ENCODE peak calls at places on chromosomes 3 and 15, in seven cellular contexts. B is right lobe of liver; W is Right ventricle myocardium superior; H is activated naive CD8-positive, alpha-beta T cell treated with anti-CD3 and anti-CD28 coated beads, Interleukin-2, amount 10 ng/mL, durations not matched to agents 7 days and 5 days; X is lower lobe of right lung; A is mucosa of descending colon; P is CD8-positive, alpha-beta T cell. L is an unnamed sample.
A peak's percentile ranks its signal among the peaks of the same experiment; 100 is the strongest.

GRCh38 chr3:192831801-192832347 is 85.8 kb downstream of the MB21D2 start:
- ATAC-seq in A (no peak), P (no peak), H (no peak), W (no peak), X (no peak), B (no peak), L (no peak)

GRCh38 chr15:96412045-96412918 is 81.8 kb downstream of the NR2F2 start:
- ATAC-seq in W (no peak), B (no peak), P (no peak), H (no peak), A (no peak), X (no peak), L (no peak)

GRCh38 chr3:95923496-95924210 is 890.7 kb upstream of the EPHA6 start:
- ATAC-seq in B (peak; percentile 28), W (peak; percentile 91), X (peak; percentile 78), P (no peak), A (peak; percentile 59), H (no peak), L (no peak)

GRCh38 chr3:143972155-143972494 is 502 bp downstream of the DIPK2A start:
- ATAC-seq in B (peak; percentile 11), W (peak; percentile 9), X (no peak), H (peak; percentile 12), A (no peak), P (no peak), L (peak; percentile 24)

GRCh38 chr3:188446014-188446413 is 292.1 kb downstream of the LPP start:
- ATAC-seq in H (no peak), W (no peak), X (no peak), B (no peak), P (no peak), A (no peak), L (peak; percentile 11)

GRCh38 chr3:76873509-76874242 is 166.2 kb upstream of the ROBO2 start:
- ATAC-seq in A (no peak), X (no peak), B (peak; percentile 78), W (no peak), H (no peak), P (no peak), L (no peak)

GRCh38 chr15:58696740-58697139 is 52.8 kb downstream of the ADAM10 start:
- ATAC-seq in X (peak; percentile 29), W (no peak), P (no peak), A (no peak), H (no peak), B (no peak), L (no peak)

GRCh38 chr3:172634948-172635347 is 75.9 kb downstream of the NCEH1 start:
- ATAC-seq in A (no peak), B (no peak), X (no peak), H (no peak), W (peak; percentile 57), P (no peak), L (no peak)

GRCh38 chr15:100131321-100132224 is 210.2 kb downstream of the ADAMTS17 start:
- ATAC-seq in B (peak; percentile 79), W (peak; percentile 90), A (peak; percentile 67), P (peak; percentile 38), X (peak; percentile 82), H (no peak), L (no peak)

GRCh38 chr15:59997070-59997701 is 6.9 kb upstream of the FOXB1 start:
- ATAC-seq in B (peak; percentile 27), X (no peak), A (peak; percentile 66), W (no peak), P (peak; percentile 81), H (peak; percentile 89), L (peak; percentile 35)

GRCh38 chr3:145094355-145094941 is 1066.5 kb downstream of the PLOD2 start:
- ATAC-seq in P (no peak), X (peak; percentile 66), W (peak; percentile 60), H (no peak), B (peak; percentile 33), A (no peak), L (no peak)

GRCh38 chr15:80673561-80674244 is 21.4 kb upstream of the ABHD17C start:
- ATAC-seq in P (no peak), X (no peak), W (no peak), H (no peak), B (no peak), A (no peak), L (no peak)

GRCh38 chr15:90664650-90665287 is 52.4 kb upstream of the BLM start:
- ATAC-seq in W (peak; percentile 79), H (no peak), B (peak; percentile 65), P (no peak), X (peak; percentile 69), A (peak; percentile 58), L (peak; percentile 27)

GRCh38 chr15:76168237-76168984 is 108.6 kb downstream of the TMEM266 start:
- ATAC-seq in P (no peak), W (no peak), H (no peak), A (no peak), X (no peak), B (no peak), L (peak; percentile 17)

GRCh38 chr15:89780601-89781000 is 4.5 kb downstream of the MESP2 start:
- ATAC-seq in H (no peak), X (no peak), A (peak; percentile 9), W (no peak), B (no peak), P (no peak), L (no peak)

GRCh38 chr3:34038131-34038530 is 239.7 kb downstream of the PDCD6IP start:
- ATAC-seq in A (no peak), H (no peak), W (no peak), X (no peak), P (no peak), B (no peak), L (no peak)

GRCh38 chr15:68620721-68621528 is 42.1 kb downstream of the CORO2B start:
- ATAC-seq in P (no peak), A (peak; percentile 67), H (no peak), X (peak; percentile 77), B (peak; percentile 86), W (peak; percentile 86), L (peak; percentile 51)

GRCh38 chr3:122745365-122746021 is 48.1 kb downstream of the HSPBAP1 start:
- ATAC-seq in W (no peak), X (no peak), A (no peak), B (no peak), P (no peak), H (no peak), L (peak; percentile 78)

GRCh38 chr3:134644731-134645514 is 5.9 kb downstream of the KY start:
- ATAC-seq in P (no peak), H (no peak), X (no peak), W (peak; percentile 83), B (no peak), A (peak; percentile 54), L (no peak)

GRCh38 chr15:62847900-62848489 is 194.6 kb upstream of the TPM1 start:
- ATAC-seq in W (peak; percentile 76), P (no peak), A (peak; percentile 83), H (no peak), X (peak; percentile 59), B (peak; percentile 82), L (peak; percentile 56)

GRCh38 chr3:37197810-37198371 is 23.5 kb upstream of the LRRFIP2 start:
- ATAC-seq in P (no peak), X (no peak), W (no peak), B (no peak), A (no peak), H (no peak), L (peak; percentile 32)

GRCh38 chr3:148955544-148956346 is 35.6 kb upstream of the GYG1 start:
- ATAC-seq in W (peak; percentile 92), P (no peak), X (peak; percentile 57), H (no peak), B (peak; percentile 77), A (peak; percentile 60), L (peak; percentile 45)

GRCh38 chr15:83515171-83515570 is 68.0 kb downstream of the SH3GL3 start:
- ATAC-seq in A (no peak), B (no peak), X (no peak), H (no peak), W (no peak), P (no peak), L (no peak)

GRCh38 chr3:11289864-11290263 is 17.7 kb downstream of the ATG7 start:
- ATAC-seq in W (no peak), H (no peak), P (no peak), X (no peak), B (no peak), A (no peak), L (no peak)

GRCh38 chr3:116140100-116140689 is 305.1 kb downstream of the LSAMP start:
- ATAC-seq in A (no peak), P (no peak), W (no peak), B (no peak), X (no peak), H (no peak), L (no peak)

GRCh38 chr3:169657351-169658124 is 6.0 kb downstream of the MECOM start:
- ATAC-seq in W (no peak), P (no peak), A (no peak), X (peak; percentile 17), H (no peak), B (no peak), L (no peak)

GRCh38 chr3:156723182-156723619 is 48.8 kb downstream of the TIPARP start:
- ATAC-seq in X (no peak), W (peak; percentile 51), P (no peak), B (no peak), H (no peak), A (no peak), L (no peak)

GRCh38 chr15:74238984-74239645 is 3.0 kb downstream of the CCDC33 start:
- ATAC-seq in H (no peak), A (no peak), B (peak; percentile 18), X (no peak), W (peak; percentile 48), P (no peak), L (no peak)